ENCODE peak calls at places on chromosomes 1 and 21, in four cellular contexts. H is T-helper 2 cell; J is NCI-H774; O is activated CD4-positive, alpha-beta T cell treated with anti-CD3 and anti-CD28 coated beads, Interleukin-2, amount 50 U/mL, for 1 hour. F is an unnamed sample.

GRCh38 chr1:105793541-105794146 is 1262.8 kb upstream of the PRMT6 start:
- DNase-seq in H (no peak), J (peak), O (no peak), F (peak)

GRCh38 chr1:13754510-13755103 is 54.6 kb downstream of the PRDM2 start:
- DNase-seq in H (no peak), J (no peak), O (no peak), F (no peak)

GRCh38 chr1:6365047-6365446 is 28.5 kb downstream of the ACOT7 start:
- DNase-seq in H (peak), J (no peak), O (peak), F (no peak)

GRCh38 chr1:34839526-34840305 is 19.8 kb downstream of the SMIM12 start:
- DNase-seq in H (no peak), J (no peak), O (no peak), F (no peak)

GRCh38 chr1:217136895-217137205 is 413.6 kb upstream of the ESRRG start:
- DNase-seq in H (no peak), J (no peak), O (no peak), F (no peak)

GRCh38 chr1:30890502-30891222 is 17.9 kb downstream of the SDC3 start:
- DNase-seq in H (no peak), J (no peak), O (no peak), F (no peak)

GRCh38 chr21:28633803-28634572 is 358.7 kb downstream of the LTN1 start:
- DNase-seq in H (no peak), J (no peak), O (no peak), F (no peak)

GRCh38 chr1:53073287-53073686 is 11.3 kb downstream of the PODN start:
- DNase-seq in H (no peak), J (no peak), O (no peak), F (no peak)

GRCh38 chr1:205545001-205545919 is 40.8 kb downstream of the CDK18 start:
- DNase-seq in H (no peak), J (no peak), O (no peak), F (no peak)

GRCh38 chr1:107993920-107994319 is 28.9 kb upstream of the VAV3 start:
- DNase-seq in H (no peak), J (no peak), O (no peak), F (no peak)

GRCh38 chr1:198443374-198444233 is 96.9 kb downstream of the ATP6V1G3 start:
- DNase-seq in H (no peak), J (no peak), O (no peak), F (no peak)

GRCh38 chr1:152613511-152613910 is at the start of gene LCE3B:
- DNase-seq in H (no peak), J (no peak), O (no peak), F (no peak)

GRCh38 chr1:167462341-167462740 is 56.0 kb downstream of the CD247 start:
- DNase-seq in H (no peak), J (no peak), O (no peak), F (no peak)

GRCh38 chr1:240956020-240956419 is 344.1 kb upstream of the GREM2 start:
- DNase-seq in H (no peak), J (no peak), O (no peak), F (no peak)

GRCh38 chr1:10986525-10986890 is 25.9 kb upstream of the TARDBP start:
- DNase-seq in H (no peak), J (no peak), O (no peak), F (no peak)

GRCh38 chr1:66982561-66983285 is 57.9 kb downstream of the MIER1 start:
- DNase-seq in H (no peak), J (no peak), O (no peak), F (no peak)

GRCh38 chr1:8078176-8078671 is 52.1 kb upstream of the ERRFI1 start:
- DNase-seq in H (no peak), J (no peak), O (no peak), F (no peak)

GRCh38 chr1:21149862-21150432 is 26.8 kb downstream of the EIF4G3 start:
- DNase-seq in H (no peak), J (no peak), O (no peak), F (peak)

GRCh38 chr1:180249725-180250498 is 19.8 kb downstream of the LHX4 start:
- DNase-seq in H (no peak), J (no peak), O (no peak), F (no peak)

GRCh38 chr1:23035823-23036452 is 16.7 kb downstream of the KDM1A start:
- DNase-seq in H (no peak), J (no peak), O (no peak), F (no peak)

GRCh38 chr1:110163591-110163990 is 13.3 kb downstream of the SLC6A17 start:
- DNase-seq in H (no peak), J (no peak), O (no peak), F (no peak)

GRCh38 chr1:41936107-41936506 is 17.4 kb upstream of the HIVEP3 start:
- DNase-seq in H (no peak), J (peak), O (no peak), F (no peak)

GRCh38 chr1:48027533-48027835 is 30.3 kb upstream of the TRABD2B start:
- DNase-seq in H (no peak), J (no peak), O (no peak), F (no peak)

GRCh38 chr1:16111771-16112557 is 38.5 kb upstream of the FAM131C start:
- DNase-seq in H (no peak), J (no peak), O (no peak), F (no peak)

GRCh38 chr1:86429122-86429725 is 5.3 kb downstream of the CLCA2 start:
- DNase-seq in H (no peak), J (no peak), O (no peak), F (no peak)

GRCh38 chr1:96473791-96474452 is 247.7 kb upstream of the PTBP2 start:
- DNase-seq in H (no peak), J (no peak), O (no peak), F (no peak)

GRCh38 chr1:37931493-37932158 is 15.2 kb downstream of the INPP5B start:
- DNase-seq in H (peak), J (peak), O (peak), F (peak)

GRCh38 chr1:36475910-36476604 is 6.7 kb downstream of the CSF3R start:
- DNase-seq in H (no peak), J (no peak), O (no peak), F (no peak)

GRCh38 chr21:23574932-23575331 is 2032.3 kb downstream of the MRPL39 start:
- DNase-seq in H (no peak), J (no peak), O (no peak), F (no peak)

GRCh38 chr1:216499581-216500272 is 76.5 kb upstream of the USH2A start:
- DNase-seq in H (no peak), J (no peak), O (no peak), F (no peak)

GRCh38 chr1:243420369-243420768 is 164.5 kb downstream of the SDCCAG8 start:
- DNase-seq in H (no peak), J (no peak), O (no peak), F (no peak)

GRCh38 chr1:26335774-26336476 is 18.0 kb downstream of the CRYBG2 start:
- DNase-seq in H (no peak), J (no peak), O (no peak), F (no peak)

GRCh38 chr21:15051652-15052554 is 12.9 kb downstream of the NRIP1 start:
- DNase-seq in H (no peak), J (peak), O (no peak), F (no peak)

GRCh38 chr21:18760247-18760646 is 356.7 kb upstream of the TMPRSS15 start:
- DNase-seq in H (no peak), J (no peak), O (no peak), F (no peak)